ENCODE peak calls at places on chromosomes 6 and 20, in four cellular contexts. L is BE2C; A is small intestine; C is CD4-positive, alpha-beta memory T cell. T is an unnamed sample. For H3K9me3, the result is how much of the 10 kb centered on the place peaks cover.

GRCh38 chr6:52573295-52573694 is 3.6 kb downstream of the TRAM2 start:
- DNase-seq in C (no peak), L (no peak), A (no peak), T (no peak)

GRCh38 chr6:157584036-157584435 is 203.0 kb downstream of the ZDHHC14 start:
- DNase-seq in L (no peak), C (no peak), A (no peak), T (no peak)

GRCh38 chr6:38688579-38689087 is 14.3 kb downstream of the GLO1 start:
- DNase-seq in L (no peak), A (peak), C (no peak), T (no peak)

GRCh38 chr6:38460216-38460615 is 179.5 kb downstream of the BTBD9 start:
- DNase-seq in A (no peak), C (no peak), L (no peak), T (no peak)

GRCh38 chr6:159972506-159973268 is 3.8 kb downstream of the IGF2R start:
- DNase-seq in C (no peak), A (no peak), L (no peak), T (no peak)

GRCh38 chr6:148294059-148294458 is 48.6 kb upstream of the SASH1 start:
- DNase-seq in L (no peak), A (no peak), C (no peak), T (no peak)

GRCh38 chr6:32685603-32686002 is 19.1 kb upstream of the HLA-DQB1 start:
- DNase-seq in L (no peak), C (peak), A (peak), T (no peak)

GRCh38 chr6:160256445-160256844 is 2.2 kb downstream of the SLC22A2 start:
- DNase-seq in C (no peak), L (no peak), A (no peak), T (no peak)

GRCh38 chr6:34568341-34568680 is 12.2 kb upstream of the SPDEF start:
- DNase-seq in C (no peak), L (no peak), A (no peak), T (no peak)

GRCh38 chr6:4610256-4610655 is 165.9 kb upstream of the CDYL start:
- DNase-seq in L (no peak), A (no peak), C (no peak), T (no peak)

GRCh38 chr20:10532351-10532750 is 97.2 kb downstream of the SLX4IP start:
- DNase-seq in L (no peak), A (no peak), C (no peak), T (no peak)

GRCh38 chr20:10538768-10539167 is 103.7 kb downstream of the SLX4IP start:
- DNase-seq in C (no peak), A (no peak), L (no peak), T (no peak)

GRCh38 chr20:10537850-10538480 is 102.9 kb downstream of the SLX4IP start:
- DNase-seq in L (no peak), A (no peak), C (no peak), T (no peak)

GRCh38 chr20:10539818-10540553 is 104.9 kb downstream of the SLX4IP start:
- DNase-seq in C (no peak), A (no peak), L (no peak), T (no peak)

GRCh38 chr20:10536531-10536930 is 101.4 kb downstream of the SLX4IP start:
- DNase-seq in A (peak), L (peak), C (no peak), T (no peak)
- H3K9me3 ChIP-seq in A (under half), L (under half), C (under half), T (under half)

DNA sequence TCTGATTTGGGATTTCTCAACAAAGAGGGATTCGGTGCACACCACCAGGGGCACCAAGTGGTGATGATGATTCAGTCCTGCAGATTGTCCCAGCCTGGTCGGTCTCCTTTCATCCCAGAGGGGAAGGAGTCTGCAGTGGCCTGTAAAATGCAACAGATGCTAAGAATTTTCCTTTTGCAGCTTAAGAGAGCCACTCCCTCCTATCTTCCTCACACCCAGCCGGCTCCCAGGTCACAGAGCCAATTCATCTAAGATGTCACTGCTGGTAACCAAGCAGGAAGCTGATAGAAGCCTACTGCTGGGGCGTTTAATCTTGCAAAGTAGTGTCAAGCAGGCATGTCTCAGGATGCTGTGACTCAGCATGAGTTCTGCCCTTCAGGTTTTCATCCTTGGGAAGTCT is 203.8 kb upstream of the LRFN2 start:
- DNase-seq in A (no peak), L (no peak), C (no peak), T (no peak)
- H3K9me3 ChIP-seq in A (under half), L (under half), C (under half), T (under half)

GRCh38 chr6:18153311-18153703 is 1.6 kb downstream of the TPMT start:
- DNase-seq in L (no peak), A (no peak), C (no peak), T (no peak)
- H3K9me3 ChIP-seq in L (under half), A (under half), C (under half), T (under half)

DNA sequence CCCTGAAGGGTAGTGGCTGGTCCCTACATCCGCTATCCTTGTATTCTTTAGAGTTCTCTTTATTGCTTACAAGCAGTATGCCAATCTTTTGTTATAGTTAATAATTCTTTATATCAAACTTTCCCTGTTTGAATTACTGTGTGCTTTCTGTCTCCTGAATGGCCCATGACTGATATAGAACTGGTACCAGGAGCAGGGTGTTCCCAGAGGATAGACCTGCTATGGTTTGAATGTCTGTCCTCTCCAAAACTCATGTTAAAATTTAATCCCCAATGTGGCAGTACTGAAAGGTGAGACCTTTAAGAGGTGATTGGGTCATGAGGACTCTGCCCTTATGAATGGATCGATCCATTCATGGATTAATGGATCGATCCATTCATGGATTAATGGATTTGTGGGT is 26.0 kb downstream of the CD164 start:
- DNase-seq in A (no peak), C (no peak), L (no peak), T (no peak)
- H3K9me3 ChIP-seq in A (under half), C (under half), L (under half), T (under half)

GRCh38 chr6:131382646-131383045 is 190.4 kb upstream of the ARG1 start:
- DNase-seq in L (no peak), A (no peak), C (no peak), T (no peak)
- H3K9me3 ChIP-seq in L (under half), A (under half), C (under half), T (under half)

GRCh38 chr20:31236953-31237352 is 20.5 kb upstream of the DEFB115 start:
- DNase-seq in A (no peak), L (no peak), C (no peak), T (no peak)
- H3K9me3 ChIP-seq in A (under half), L (under half), C (half or more), T (under half)

GRCh38 chr6:19268718-19269117 is 568.5 kb upstream of the ID4 start:
- DNase-seq in C (no peak), A (no peak), L (no peak), T (no peak)

GRCh38 chr6:19269341-19269898 is 567.8 kb upstream of the ID4 start:
- DNase-seq in L (no peak), C (no peak), A (no peak), T (no peak)

GRCh38 chr6:19268117-19268516 is 569.1 kb upstream of the ID4 start:
- DNase-seq in L (no peak), A (no peak), C (no peak), T (no peak)

GRCh38 chr6:19270616-19271015 is 566.6 kb upstream of the ID4 start:
- DNase-seq in A (no peak), C (no peak), L (no peak), T (no peak)
- H3K9me3 ChIP-seq in A (under half), C (under half), L (under half), T (under half)

DNA sequence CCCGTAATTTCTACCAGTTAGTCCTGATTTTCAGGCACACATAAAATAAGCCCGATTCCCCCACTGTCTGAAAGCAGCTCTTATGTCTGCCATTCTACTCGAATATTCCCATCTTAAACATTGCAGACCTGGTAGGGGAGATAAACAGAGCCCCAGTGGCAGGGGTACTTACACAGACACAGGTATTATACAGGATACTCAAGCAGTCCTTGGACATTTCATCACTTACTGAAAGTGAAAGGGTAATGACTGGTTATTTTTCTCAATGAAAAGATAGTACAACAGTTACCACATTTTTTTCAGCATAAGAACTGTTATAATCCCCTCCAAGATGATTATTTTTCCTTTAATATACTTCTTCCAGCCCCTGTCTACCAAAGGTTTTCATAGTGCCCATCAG is 37.8 kb downstream of the TRPC4AP start:
- DNase-seq in C (no peak), A (no peak), L (no peak), T (no peak)
- H3K9me3 ChIP-seq in C (under half), A (under half), L (under half), T (under half)

DNA sequence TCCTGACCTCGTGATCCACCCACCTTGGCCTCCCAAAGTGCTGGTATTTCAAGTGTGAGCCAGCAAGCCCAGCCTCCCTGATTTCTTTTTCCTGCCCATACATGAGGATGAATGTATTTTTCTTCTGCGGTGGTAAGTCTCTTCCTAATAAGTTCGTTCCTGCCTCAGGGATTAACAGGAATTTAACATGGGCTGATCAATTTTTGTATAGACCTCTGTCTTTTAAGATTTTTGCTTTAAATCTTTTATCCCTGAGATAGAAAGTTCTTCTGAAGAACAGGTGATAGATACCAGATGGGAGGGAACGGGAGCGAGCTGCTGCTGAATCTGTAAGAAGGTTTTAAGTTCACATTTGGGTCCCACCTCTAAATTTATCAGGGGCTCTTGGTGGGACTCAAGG is 7.0 kb upstream of the ZNFX1 start:
- DNase-seq in L (no peak), C (no peak), A (no peak), T (no peak)
- H3K9me3 ChIP-seq in L (under half), C (half or more), A (under half), T (half or more)